ENCODE peak calls at places on chromosomes 5 and 9, in five cellular contexts. M is NB4, Z is pancreas, L is HFFc6, I is A549. S is an unnamed sample.

GRCh38 chr9:114285166-114285867 is 37.6 kb upstream of the ORM1 start:
- DNase-seq in M (peak; percentile 73), Z (no peak), L (peak; percentile 92), I (no peak), S (peak; percentile 37)

GRCh38 chr9:80401243-80401642 is 829.5 kb downstream of the TLE4 start:
- DNase-seq in M (no peak), Z (no peak), L (no peak), I (no peak), S (no peak)

GRCh38 chr5:150627731-150628545 is 12.5 kb upstream of the SYNPO start:
- DNase-seq in M (peak; percentile 62), Z (no peak), L (peak; percentile 59), I (no peak), S (no peak)

GRCh38 chr9:108756746-108757490 is 98.9 kb downstream of the ACTL7B start:
- DNase-seq in M (no peak), Z (no peak), L (no peak), I (peak; percentile 22), S (no peak)

GRCh38 chr9:133788819-133789733 is 50.9 kb upstream of the SARDH start:
- DNase-seq in M (no peak), Z (no peak), L (no peak), I (no peak), S (no peak)

GRCh38 chr5:92102313-92102712 is 719.2 kb upstream of the ARRDC3 start:
- DNase-seq in M (no peak), Z (no peak), L (no peak), I (no peak), S (no peak)

GRCh38 chr5:14190194-14191164 is 47.3 kb downstream of the TRIO start:
- DNase-seq in M (no peak), Z (no peak), L (peak; percentile 99), I (peak; percentile 85), S (no peak)

GRCh38 chr9:129835860-129836223 is 584 bp downstream of the USP20 start:
- DNase-seq in M (no peak), Z (no peak), L (peak; percentile 37), I (peak; percentile 17), S (no peak)

GRCh38 chr5:103041071-103041676 is 78.8 kb downstream of the GIN1 start:
- DNase-seq in M (peak; percentile 40), Z (no peak), L (peak; percentile 42), I (peak; percentile 5), S (no peak)

GRCh38 chr5:150625831-150626746 is 14.4 kb upstream of the SYNPO start:
- DNase-seq in M (peak; percentile 56), Z (no peak), L (no peak), I (no peak), S (no peak)

GRCh38 chr5:36657563-36657995 is 51.2 kb downstream of the SLC1A3 start:
- DNase-seq in M (peak; percentile 99), Z (peak; percentile 52), L (peak; percentile 99), I (no peak), S (no peak)

GRCh38 chr5:59660737-59661136 is 232.8 kb downstream of the PDE4D start:
- DNase-seq in M (peak; percentile 5), Z (no peak), L (peak; percentile 30), I (peak; percentile 36), S (no peak)

GRCh38 chr9:127960410-127961165 is 20.2 kb downstream of the EEIG1 start:
- DNase-seq in M (no peak), Z (no peak), L (no peak), I (no peak), S (no peak)

GRCh38 chr5:119379929-119380328 is 24.1 kb downstream of the TNFAIP8 start:
- DNase-seq in M (no peak), Z (no peak), L (no peak), I (no peak), S (no peak)

GRCh38 chr9:81492710-81493447 is 196.5 kb downstream of the TLE1 start:
- DNase-seq in M (no peak), Z (no peak), L (peak; percentile 96), I (no peak), S (no peak)

GRCh38 chr9:114275246-114275994 is 47.5 kb upstream of the ORM1 start:
- DNase-seq in M (no peak), Z (no peak), L (no peak), I (no peak), S (no peak)

DNA sequence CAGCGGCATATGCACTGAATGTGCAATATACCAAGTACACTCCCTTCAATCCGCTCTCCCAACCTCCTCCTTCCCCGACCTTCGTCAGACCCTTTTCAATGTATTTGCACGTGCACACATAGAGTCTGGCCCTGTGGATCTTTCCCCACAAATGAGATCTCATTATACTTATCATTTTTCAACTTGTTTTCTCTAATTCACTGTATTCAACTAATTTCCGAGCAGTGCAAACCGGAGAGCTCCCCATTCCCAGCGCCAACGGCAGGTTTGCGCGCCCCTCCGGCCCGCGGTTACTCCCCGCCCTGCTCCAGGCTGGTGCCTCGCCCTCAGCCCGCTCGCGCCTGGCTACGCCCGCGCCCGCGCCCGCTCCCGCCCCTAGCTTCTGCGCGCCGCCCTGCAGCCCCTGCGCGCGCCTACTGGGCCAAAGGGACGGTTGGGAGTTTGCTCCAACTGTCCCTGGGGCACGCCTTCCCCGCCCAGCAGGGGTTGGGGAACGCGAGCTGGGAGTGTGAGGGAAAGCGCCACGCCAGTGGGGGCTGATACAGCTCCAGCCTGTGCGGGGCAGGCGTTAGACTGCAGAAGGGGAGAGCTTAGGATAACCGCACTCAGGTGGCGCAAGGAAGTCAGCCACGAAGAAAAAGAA is 3.3 kb upstream of the CDC20B start:
- DNase-seq in M (peak; percentile 82), Z (peak; percentile 74), L (no peak), I (peak; percentile 73), S (peak; percentile 82)
- TF ChIP-seq CTCF in M (no peak), Z (peak; percentile 62), L (peak; percentile 45), I (no peak), S (peak; percentile 18)

DNA sequence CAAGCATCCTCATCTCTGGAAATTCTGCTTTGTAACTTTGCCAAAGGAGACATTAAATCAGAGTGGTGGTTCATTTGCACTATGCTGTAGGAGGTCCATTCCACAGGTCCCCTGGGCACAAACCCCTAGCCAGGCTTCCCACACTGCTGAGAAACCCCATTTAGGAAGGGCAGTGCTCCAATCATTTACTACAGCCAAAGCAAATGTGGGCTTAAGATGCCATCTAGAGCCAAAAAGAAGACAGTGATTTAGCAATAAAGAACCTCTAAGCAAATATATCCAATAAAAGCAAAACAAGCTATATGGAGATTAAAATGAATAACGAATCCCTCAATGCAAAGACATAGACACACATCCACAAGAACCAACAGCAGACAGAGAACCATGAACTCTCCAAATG is 129.0 kb upstream of the ALDH1B1 start:
- DNase-seq in M (no peak), Z (no peak), L (peak; percentile 21), I (no peak), S (no peak)
- TF ChIP-seq CTCF in M (no peak), Z (no peak), L (peak; percentile 60), I (peak; percentile 56), S (no peak)

GRCh38 chr5:54868511-54869483 is 116.6 kb downstream of the ESM1 start:
- DNase-seq in M (no peak), Z (no peak), L (no peak), I (no peak), S (no peak)

GRCh38 chr5:54872810-54873209 is 112.6 kb downstream of the ESM1 start:
- DNase-seq in M (no peak), Z (no peak), L (no peak), I (no peak), S (no peak)

GRCh38 chr5:54870251-54870650 is 115.1 kb downstream of the ESM1 start:
- DNase-seq in M (no peak), Z (no peak), L (no peak), I (no peak), S (no peak)

GRCh38 chr5:54869691-54870090 is 115.7 kb downstream of the ESM1 start:
- DNase-seq in M (no peak), Z (no peak), L (no peak), I (no peak), S (no peak)

GRCh38 chr5:54867310-54867944 is 118.0 kb downstream of the ESM1 start:
- DNase-seq in M (peak; percentile 55), Z (no peak), L (peak; percentile 62), I (peak; percentile 41), S (no peak)
- TF ChIP-seq CTCF in M (no peak), Z (peak; percentile 59), L (peak; percentile 92), I (peak; percentile 70), S (peak; percentile 65)

GRCh38 chr9:12784461-12785250 is 9.8 kb downstream of the LURAP1L start:
- DNase-seq in M (peak; percentile 28), Z (peak; percentile 80), L (peak; percentile 95), I (peak; percentile 44), S (no peak)
- TF ChIP-seq CTCF in M (no peak), Z (no peak), L (no peak), I (no peak), S (no peak)

GRCh38 chr9:75685059-75685458 is 205.4 kb upstream of the PCSK5 start:
- DNase-seq in M (no peak), Z (no peak), L (no peak), I (no peak), S (no peak)
- TF ChIP-seq CTCF in M (no peak), Z (no peak), L (no peak), I (no peak), S (no peak)

GRCh38 chr5:140041099-140041491 is 2.0 kb downstream of the NRG2 start:
- DNase-seq in M (no peak), Z (no peak), L (no peak), I (no peak), S (no peak)

GRCh38 chr5:140044041-140044440 is 942 bp upstream of the NRG2 start:
- DNase-seq in M (no peak), Z (no peak), L (no peak), I (no peak), S (no peak)

GRCh38 chr5:140042551-140043507 is at the start of gene NRG2:
- DNase-seq in M (peak; percentile 50), Z (peak; percentile 73), L (peak; percentile 36), I (peak; percentile 89), S (peak; percentile 80)

GRCh38 chr5:140041492-140042421 is 1.3 kb downstream of the NRG2 start:
- DNase-seq in M (no peak), Z (peak; percentile 94), L (peak; percentile 55), I (peak; percentile 47), S (peak; percentile 55)

GRCh38 chr5:140043508-140043872 is 391 bp upstream of the NRG2 start:
- DNase-seq in M (no peak), Z (no peak), L (no peak), I (peak; percentile 78), S (no peak)
- TF ChIP-seq CTCF in M (no peak), Z (no peak), L (peak; percentile 41), I (peak; percentile 16), S (no peak)

DNA sequence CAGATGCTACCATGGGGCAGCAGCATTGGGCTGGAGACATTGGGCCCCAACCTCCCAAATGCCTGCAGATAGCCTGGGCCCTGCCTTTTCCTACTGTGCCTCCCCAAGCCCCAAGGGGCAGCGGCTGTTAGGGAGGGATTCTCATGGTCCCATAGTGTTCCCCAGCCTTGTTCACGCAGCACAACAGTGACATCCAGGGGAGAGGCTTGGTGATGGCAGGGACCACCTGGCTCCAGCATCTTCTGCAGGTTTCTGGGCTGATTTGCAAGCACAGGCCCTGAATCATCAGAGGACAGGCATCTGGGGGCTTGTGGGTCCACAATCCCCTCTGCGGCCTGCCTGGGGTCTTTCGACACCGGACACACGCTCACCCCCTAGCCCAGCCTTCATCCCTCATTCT is 354.6 kb downstream of the SLIT3 start:
- DNase-seq in M (peak; percentile 25), Z (no peak), L (no peak), I (no peak), S (peak; percentile 47)
- TF ChIP-seq CTCF in M (no peak), Z (no peak), L (peak; percentile 18), I (no peak), S (peak; percentile 55)

S was measured in nephron progenitor cell.